ENCODE peak calls at places on chromosome 2, in eight cellular contexts. V is HTR-8/SVneo; G is GM23338; A is T-helper 22 cell; E is NT2/D1; I is NK-92 treated with Interleukin-12 subunit alpha and Interleukin-12 subunit beta, amount 100 ng/mL, for 24 hours; P is mucosa of gallbladder; R is cerebellum. U is an unnamed sample.

GRCh38 chr2:233459426-233459825 is 105.1 kb downstream of the DGKD start:
- DNase-seq in I (no peak), P (no peak), V (no peak), E (no peak), A (no peak), G (no peak), R (no peak), U (no peak)

GRCh38 chr2:207334631-207335371 is 169.1 kb upstream of the KLF7 start:
- DNase-seq in I (peak), P (peak), G (peak), E (peak), V (peak), A (no peak), R (peak), U (no peak)

GRCh38 chr2:38619458-38620164 is 16.9 kb upstream of the HNRNPLL start:
- DNase-seq in A (no peak), R (no peak), P (no peak), I (no peak), G (no peak), V (no peak), E (no peak), U (peak)

GRCh38 chr2:86107031-86107430 is 996 bp downstream of the PTCD3 start:
- DNase-seq in I (no peak), P (no peak), G (no peak), A (no peak), R (no peak), E (no peak), V (no peak), U (no peak)

GRCh38 chr2:168773128-168773527 is 29.3 kb upstream of the NOSTRIN start:
- DNase-seq in I (no peak), P (no peak), G (no peak), V (no peak), E (no peak), A (no peak), R (no peak), U (no peak)

GRCh38 chr2:105919826-105920225 is 175.1 kb downstream of the NCK2 start:
- DNase-seq in V (no peak), E (peak), A (peak), G (peak), P (no peak), I (no peak), R (no peak), U (no peak)

GRCh38 chr2:52852006-52852405 is 915.6 kb upstream of the CHAC2 start:
- DNase-seq in V (no peak), P (no peak), R (no peak), I (no peak), G (no peak), E (no peak), A (no peak), U (no peak)

GRCh38 chr2:126381081-126381480 is 274.9 kb upstream of the GYPC start:
- DNase-seq in V (no peak), R (no peak), G (no peak), E (no peak), P (no peak), A (no peak), I (no peak), U (no peak)

GRCh38 chr2:238450440-238450861 is 23.7 kb downstream of the ASB1 start:
- DNase-seq in V (no peak), A (no peak), P (peak), I (no peak), E (no peak), R (no peak), G (no peak), U (no peak)

GRCh38 chr2:105906481-105906880 is 161.8 kb downstream of the NCK2 start:
- DNase-seq in E (no peak), P (no peak), I (no peak), A (no peak), V (no peak), R (no peak), G (no peak), U (no peak)